ENCODE peak calls at places on chromosomes 3 and 15, in five cellular contexts. One of them, this sample, is unnamed.

GRCh38 chr15:61038387-61038786 is 190.7 kb downstream of the RORA start:
- DNase-seq in heart right ventricle: no peak
- DNase-seq in body of pancreas: no peak
- DNase-seq in dorsolateral prefrontal cortex: no peak
- DNase-seq in mesendoderm: no peak
- DNase-seq in this sample: peak

GRCh38 chr3:193641376-193641775 is 48.4 kb downstream of the OPA1 start:
- DNase-seq in dorsolateral prefrontal cortex: no peak
- DNase-seq in heart right ventricle: no peak
- DNase-seq in body of pancreas: no peak
- DNase-seq in mesendoderm: no peak
- DNase-seq in this sample: no peak

GRCh38 chr3:187944391-187945179 is 199.3 kb upstream of the BCL6 start:
- DNase-seq in mesendoderm: no peak
- DNase-seq in body of pancreas: no peak
- DNase-seq in heart right ventricle: no peak
- DNase-seq in dorsolateral prefrontal cortex: no peak
- DNase-seq in this sample: no peak

GRCh38 chr3:1609416-1609815 is 489.2 kb upstream of the CNTN4 start:
- DNase-seq in dorsolateral prefrontal cortex: no peak
- DNase-seq in body of pancreas: no peak
- DNase-seq in heart right ventricle: no peak
- DNase-seq in mesendoderm: no peak
- DNase-seq in this sample: no peak

GRCh38 chr3:85167576-85167975 is 208.8 kb downstream of the CADM2 start:
- DNase-seq in mesendoderm: no peak
- DNase-seq in dorsolateral prefrontal cortex: no peak
- DNase-seq in heart right ventricle: no peak
- DNase-seq in body of pancreas: no peak
- DNase-seq in this sample: no peak

GRCh38 chr3:9422712-9423424 is 25.5 kb downstream of the SETD5 start:
- DNase-seq in body of pancreas: peak
- DNase-seq in dorsolateral prefrontal cortex: no peak
- DNase-seq in mesendoderm: peak
- DNase-seq in heart right ventricle: no peak
- DNase-seq in this sample: peak

GRCh38 chr3:9820944-9821343 is 10.9 kb downstream of the TTLL3 start:
- DNase-seq in dorsolateral prefrontal cortex: no peak
- DNase-seq in heart right ventricle: no peak
- DNase-seq in body of pancreas: no peak
- DNase-seq in mesendoderm: peak
- DNase-seq in this sample: no peak

GRCh38 chr15:69591905-69592508 is 139.4 kb downstream of the RPLP1 start:
- DNase-seq in mesendoderm: no peak
- DNase-seq in heart right ventricle: no peak
- DNase-seq in body of pancreas: peak
- DNase-seq in dorsolateral prefrontal cortex: no peak
- DNase-seq in this sample: no peak

GRCh38 chr3:38522002-38522401 is 25.9 kb downstream of the EXOG start:
- DNase-seq in heart right ventricle: no peak
- DNase-seq in body of pancreas: no peak
- DNase-seq in dorsolateral prefrontal cortex: no peak
- DNase-seq in mesendoderm: no peak
- DNase-seq in this sample: no peak

GRCh38 chr3:52596658-52597265 is 60.4 kb downstream of the UQCC5 start:
- DNase-seq in mesendoderm: no peak
- DNase-seq in body of pancreas: no peak
- DNase-seq in heart right ventricle: no peak
- DNase-seq in dorsolateral prefrontal cortex: peak
- DNase-seq in this sample: no peak

GRCh38 chr15:49423021-49423420 is at the start of gene FGF7:
- DNase-seq in mesendoderm: peak
- DNase-seq in dorsolateral prefrontal cortex: no peak
- DNase-seq in body of pancreas: no peak
- DNase-seq in heart right ventricle: no peak
- DNase-seq in this sample: no peak

GRCh38 chr3:105555206-105555605 is 188.5 kb downstream of the ALCAM start:
- DNase-seq in mesendoderm: no peak
- DNase-seq in heart right ventricle: no peak
- DNase-seq in dorsolateral prefrontal cortex: no peak
- DNase-seq in body of pancreas: no peak
- DNase-seq in this sample: no peak

GRCh38 chr3:48399387-48400172 is 27.6 kb downstream of the FBXW12 start:
- DNase-seq in dorsolateral prefrontal cortex: no peak
- DNase-seq in body of pancreas: peak
- DNase-seq in mesendoderm: no peak
- DNase-seq in heart right ventricle: no peak
- DNase-seq in this sample: no peak

GRCh38 chr15:48802867-48803266 is 8.0 kb downstream of the CEP152 start:
- DNase-seq in dorsolateral prefrontal cortex: no peak
- DNase-seq in body of pancreas: no peak
- DNase-seq in mesendoderm: peak
- DNase-seq in heart right ventricle: no peak
- DNase-seq in this sample: no peak

GRCh38 chr15:54840999-54841398 is 355.7 kb downstream of the RSL24D1 start:
- DNase-seq in body of pancreas: no peak
- DNase-seq in heart right ventricle: no peak
- DNase-seq in dorsolateral prefrontal cortex: no peak
- DNase-seq in mesendoderm: peak
- DNase-seq in this sample: no peak

GRCh38 chr3:189144645-189145044 is 27.1 kb upstream of the TPRG1 start:
- DNase-seq in heart right ventricle: no peak
- DNase-seq in body of pancreas: no peak
- DNase-seq in dorsolateral prefrontal cortex: no peak
- DNase-seq in mesendoderm: no peak
- DNase-seq in this sample: no peak

GRCh38 chr15:98444067-98444600 is 204.2 kb upstream of the IGF1R start:
- DNase-seq in body of pancreas: no peak
- DNase-seq in dorsolateral prefrontal cortex: no peak
- DNase-seq in heart right ventricle: no peak
- DNase-seq in mesendoderm: no peak
- DNase-seq in this sample: no peak

GRCh38 chr3:187986514-187986934 is 167.4 kb upstream of the LPP start:
- DNase-seq in dorsolateral prefrontal cortex: no peak
- DNase-seq in heart right ventricle: no peak
- DNase-seq in mesendoderm: peak
- DNase-seq in body of pancreas: no peak
- DNase-seq in this sample: no peak

GRCh38 chr3:55567615-55568014 is 80.5 kb upstream of the WNT5A start:
- DNase-seq in body of pancreas: no peak
- DNase-seq in dorsolateral prefrontal cortex: no peak
- DNase-seq in mesendoderm: no peak
- DNase-seq in heart right ventricle: no peak
- DNase-seq in this sample: no peak

GRCh38 chr3:149507491-149508324 is 33.2 kb downstream of the TM4SF4 start:
- DNase-seq in body of pancreas: peak
- DNase-seq in dorsolateral prefrontal cortex: no peak
- DNase-seq in heart right ventricle: no peak
- DNase-seq in mesendoderm: no peak
- DNase-seq in this sample: no peak

GRCh38 chr15:48642795-48643194 is 2.7 kb downstream of the FBN1 start:
- DNase-seq in dorsolateral prefrontal cortex: no peak
- DNase-seq in body of pancreas: no peak
- DNase-seq in mesendoderm: no peak
- DNase-seq in heart right ventricle: no peak
- DNase-seq in this sample: no peak

GRCh38 chr15:85379403-85380131 is 836 bp upstream of the AKAP13 start:
- DNase-seq in dorsolateral prefrontal cortex: no peak
- DNase-seq in heart right ventricle: no peak
- DNase-seq in body of pancreas: peak
- DNase-seq in mesendoderm: no peak
- DNase-seq in this sample: no peak

GRCh38 chr3:100634493-100635272 is 25.3 kb downstream of the ADGRG7 start:
- DNase-seq in mesendoderm: peak
- DNase-seq in body of pancreas: peak
- DNase-seq in dorsolateral prefrontal cortex: no peak
- DNase-seq in heart right ventricle: no peak
- DNase-seq in this sample: no peak

GRCh38 chr3:46280105-46280797 is 38.0 kb downstream of the CCR3 start:
- DNase-seq in body of pancreas: no peak
- DNase-seq in mesendoderm: no peak
- DNase-seq in dorsolateral prefrontal cortex: no peak
- DNase-seq in heart right ventricle: no peak
- DNase-seq in this sample: no peak

GRCh38 chr15:73787621-73788020 is 34.5 kb upstream of the INSYN1 start:
- DNase-seq in dorsolateral prefrontal cortex: no peak
- DNase-seq in mesendoderm: no peak
- DNase-seq in heart right ventricle: no peak
- DNase-seq in body of pancreas: no peak
- DNase-seq in this sample: no peak

GRCh38 chr15:62569460-62570404 is 404.6 kb upstream of the C2CD4B start:
- DNase-seq in body of pancreas: peak
- DNase-seq in heart right ventricle: peak
- DNase-seq in mesendoderm: no peak
- DNase-seq in dorsolateral prefrontal cortex: no peak
- DNase-seq in this sample: peak

GRCh38 chr3:188700497-188700896 is 471.3 kb upstream of the TPRG1 start:
- DNase-seq in mesendoderm: no peak
- DNase-seq in body of pancreas: no peak
- DNase-seq in heart right ventricle: no peak
- DNase-seq in dorsolateral prefrontal cortex: no peak
- DNase-seq in this sample: no peak

GRCh38 chr3:168212664-168213255 is 117.0 kb upstream of the GOLIM4 start:
- DNase-seq in mesendoderm: no peak
- DNase-seq in body of pancreas: no peak
- DNase-seq in heart right ventricle: no peak
- DNase-seq in dorsolateral prefrontal cortex: no peak
- DNase-seq in this sample: no peak

GRCh38 chr3:11335056-11335608 is 62.9 kb downstream of the ATG7 start:
- DNase-seq in mesendoderm: peak
- DNase-seq in heart right ventricle: no peak
- DNase-seq in dorsolateral prefrontal cortex: no peak
- DNase-seq in body of pancreas: no peak
- DNase-seq in this sample: no peak

GRCh38 chr15:90838066-90838465 is 30.3 kb upstream of the FURIN start:
- DNase-seq in dorsolateral prefrontal cortex: no peak
- DNase-seq in heart right ventricle: no peak
- DNase-seq in body of pancreas: no peak
- DNase-seq in mesendoderm: no peak
- DNase-seq in this sample: no peak

GRCh38 chr3:112405845-112406244 is 72.9 kb downstream of the CD200 start:
- DNase-seq in heart right ventricle: no peak
- DNase-seq in body of pancreas: no peak
- DNase-seq in dorsolateral prefrontal cortex: no peak
- DNase-seq in mesendoderm: peak
- DNase-seq in this sample: no peak

GRCh38 chr3:78497025-78497424 is 1270.8 kb downstream of the ROBO1 start:
- DNase-seq in mesendoderm: no peak
- DNase-seq in dorsolateral prefrontal cortex: no peak
- DNase-seq in heart right ventricle: peak
- DNase-seq in body of pancreas: peak
- DNase-seq in this sample: no peak

GRCh38 chr3:49015072-49015471 is 3.3 kb downstream of the DALRD3 start:
- DNase-seq in heart right ventricle: no peak
- DNase-seq in body of pancreas: no peak
- DNase-seq in dorsolateral prefrontal cortex: no peak
- DNase-seq in mesendoderm: no peak
- DNase-seq in this sample: no peak

GRCh38 chr3:42183991-42184621 is 81.9 kb downstream of the CCK start:
- DNase-seq in heart right ventricle: no peak
- DNase-seq in mesendoderm: no peak
- DNase-seq in body of pancreas: no peak
- DNase-seq in dorsolateral prefrontal cortex: no peak
- DNase-seq in this sample: no peak

GRCh38 chr3:5057857-5058324 is 64.2 kb upstream of the ARL8B start:
- DNase-seq in heart right ventricle: peak
- DNase-seq in body of pancreas: peak
- DNase-seq in mesendoderm: peak
- DNase-seq in dorsolateral prefrontal cortex: no peak
- DNase-seq in this sample: peak

GRCh38 chr3:46482632-46483311 is 15.0 kb upstream of the RTP3 start:
- DNase-seq in body of pancreas: no peak
- DNase-seq in heart right ventricle: no peak
- DNase-seq in dorsolateral prefrontal cortex: no peak
- DNase-seq in mesendoderm: no peak
- DNase-seq in this sample: no peak

GRCh38 chr15:93378547-93378946 is 289.5 kb upstream of the RGMA start:
- DNase-seq in heart right ventricle: no peak
- DNase-seq in dorsolateral prefrontal cortex: no peak
- DNase-seq in body of pancreas: peak
- DNase-seq in mesendoderm: no peak
- DNase-seq in this sample: no peak

GRCh38 chr3:172152869-172153268 is 113.5 kb downstream of the FNDC3B start:
- DNase-seq in dorsolateral prefrontal cortex: no peak
- DNase-seq in body of pancreas: peak
- DNase-seq in mesendoderm: no peak
- DNase-seq in heart right ventricle: no peak
- DNase-seq in this sample: no peak
- H3K4me3 ChIP-seq in dorsolateral prefrontal cortex: no peak
- H3K4me3 ChIP-seq in body of pancreas: no peak
- H3K4me3 ChIP-seq in mesendoderm: no peak
- H3K4me3 ChIP-seq in heart right ventricle: no peak
- H3K4me3 ChIP-seq in this sample: peak

GRCh38 chr15:25724899-25725298 is 138.2 kb downstream of the ATP10A start:
- DNase-seq in heart right ventricle: no peak
- DNase-seq in dorsolateral prefrontal cortex: no peak
- DNase-seq in body of pancreas: no peak
- DNase-seq in mesendoderm: no peak
- DNase-seq in this sample: no peak
- H3K27ac ChIP-seq in heart right ventricle: no peak
- H3K27ac ChIP-seq in dorsolateral prefrontal cortex: no peak
- H3K27ac ChIP-seq in body of pancreas: no peak
- H3K27ac ChIP-seq in mesendoderm: no peak
- H3K27ac ChIP-seq in this sample: no peak

DNA sequence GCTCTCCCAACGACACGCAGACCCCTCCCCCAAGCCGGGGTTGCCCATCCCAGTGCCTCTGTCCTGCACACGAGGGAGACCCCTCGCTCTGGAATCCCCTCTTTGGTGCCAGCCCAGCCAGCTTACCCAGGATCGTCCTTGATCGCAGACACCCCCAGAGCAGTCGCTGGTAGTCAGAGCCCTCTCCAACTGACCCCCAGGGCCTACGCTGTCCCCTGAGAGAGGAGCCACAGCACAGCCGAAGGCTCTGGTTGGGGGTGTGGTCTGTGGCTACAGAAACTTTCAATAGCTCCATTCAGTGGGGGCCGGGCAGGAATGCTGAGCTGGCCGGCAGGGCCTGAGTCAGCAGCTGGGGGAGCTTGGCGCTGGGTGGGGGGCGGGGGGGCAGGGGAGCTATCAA is at the start of gene LCTL:
- DNase-seq in dorsolateral prefrontal cortex: no peak
- DNase-seq in mesendoderm: peak
- DNase-seq in body of pancreas: no peak
- DNase-seq in heart right ventricle: no peak
- DNase-seq in this sample: no peak
- H3K4me3 ChIP-seq in dorsolateral prefrontal cortex: no peak
- H3K4me3 ChIP-seq in mesendoderm: no peak
- H3K4me3 ChIP-seq in body of pancreas: no peak
- H3K4me3 ChIP-seq in heart right ventricle: no peak
- H3K4me3 ChIP-seq in this sample: no peak

DNA sequence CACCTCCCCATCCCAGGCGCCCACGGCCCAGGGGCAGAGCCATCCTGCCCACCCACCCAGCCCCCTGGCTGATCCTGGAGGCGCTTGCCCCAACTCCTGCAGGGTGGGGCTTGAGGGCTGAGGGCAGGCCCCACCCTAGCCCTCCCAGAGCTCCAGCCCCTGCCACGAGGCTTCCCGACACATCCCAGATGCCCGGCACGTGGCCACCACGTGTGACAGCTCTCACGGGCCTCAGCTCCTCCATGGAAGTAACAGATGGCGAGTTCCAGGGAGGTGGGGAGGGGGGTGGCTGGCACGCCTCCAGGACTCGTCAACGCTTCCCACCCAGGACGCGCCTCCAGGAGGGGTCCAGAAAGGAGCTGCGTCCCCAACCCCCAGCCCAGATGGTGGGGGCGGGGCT is 29.1 kb downstream of the PLXND1 start:
- DNase-seq in dorsolateral prefrontal cortex: no peak
- DNase-seq in mesendoderm: no peak
- DNase-seq in body of pancreas: peak
- DNase-seq in heart right ventricle: peak
- DNase-seq in this sample: no peak
- H3K27ac ChIP-seq in dorsolateral prefrontal cortex: peak
- H3K27ac ChIP-seq in mesendoderm: no peak
- H3K27ac ChIP-seq in body of pancreas: peak
- H3K27ac ChIP-seq in heart right ventricle: peak
- H3K27ac ChIP-seq in this sample: peak